ENCODE peak calls at places on chromosomes 11 and 22, in six cellular contexts. G, N, P, Q, O and X are unnamed samples.

GRCh38 chr11:76325149-76325548 is 55.8 kb downstream of the THAP12 start:
- DNase-seq in P (no peak), O (no peak), Q (no peak), N (no peak), G (no peak), X (no peak)

GRCh38 chr11:31808268-31808667 is 2.9 kb downstream of the PAX6 start:
- DNase-seq in P (no peak), O (no peak), Q (peak; percentile 18), N (no peak), G (no peak), X (no peak)

GRCh38 chr11:93591247-93591898 is 48.2 kb upstream of the SMCO4 start:
- DNase-seq in O (no peak), P (no peak), G (peak; percentile 53), Q (peak; percentile 82), N (no peak), X (no peak)

GRCh38 chr11:824942-825341 is 2.8 kb upstream of the CRACR2B start:
- DNase-seq in Q (no peak), O (no peak), P (no peak), N (no peak), G (no peak), X (no peak)

GRCh38 chr11:64774144-64774543 is 4.2 kb downstream of the SF1 start:
- DNase-seq in O (no peak), G (no peak), P (no peak), N (no peak), Q (no peak), X (no peak)

GRCh38 chr22:24695958-24696511 is 78.5 kb downstream of the PIWIL3 start:
- DNase-seq in O (no peak), G (peak; percentile 35), N (no peak), P (no peak), Q (peak; percentile 15), X (no peak)

GRCh38 chr11:78472905-78473304 is 55.3 kb upstream of the GAB2 start:
- DNase-seq in G (no peak), O (no peak), N (no peak), P (no peak), Q (no peak), X (no peak)

GRCh38 chr11:8709002-8709672 is 26.5 kb downstream of the RPL27A start:
- DNase-seq in O (peak; percentile 86), G (peak; percentile 45), P (peak; percentile 87), N (peak; percentile 85), Q (peak; percentile 98), X (no peak)

GRCh38 chr22:40829131-40829530 is 10.0 kb upstream of the SLC25A17 start:
- DNase-seq in Q (no peak), G (no peak), O (no peak), N (no peak), P (no peak), X (no peak)

GRCh38 chr22:31141551-31141950 is 1.2 kb upstream of the PLA2G3 start:
- DNase-seq in G (no peak), N (no peak), P (no peak), O (no peak), Q (no peak), X (no peak)

GRCh38 chr22:30947821-30948454 is 20.6 kb downstream of the MORC2 start:
- DNase-seq in G (peak; percentile 73), O (no peak), N (no peak), Q (peak; percentile 36), P (peak; percentile 38), X (no peak)

GRCh38 chr22:19067696-19068348 is 54.4 kb downstream of the DGCR2 start:
- DNase-seq in P (no peak), Q (no peak), N (no peak), O (no peak), G (no peak), X (no peak)

GRCh38 chr11:26618441-26618840 is 46.4 kb upstream of the MUC15 start:
- DNase-seq in Q (no peak), P (peak; percentile 24), O (no peak), N (no peak), G (no peak), X (no peak)

GRCh38 chr11:43830928-43831440 is 49.6 kb upstream of the ALKBH3 start:
- DNase-seq in G (peak; percentile 99), P (no peak), O (no peak), N (no peak), Q (peak; percentile 100), X (peak; percentile 96)

GRCh38 chr11:27296406-27296994 is 66.5 kb downstream of the CCDC34 start:
- DNase-seq in O (no peak), P (peak; percentile 36), N (no peak), Q (peak; percentile 75), G (peak; percentile 80), X (no peak)

GRCh38 chr11:116731097-116731761 is 41.6 kb downstream of the BUD13 start:
- DNase-seq in N (no peak), G (no peak), Q (peak; percentile 26), O (no peak), P (peak; percentile 84), X (no peak)
- TF ChIP-seq CTCF in N (no peak), G (no peak), Q (no peak), O (no peak), P (no peak), X (no peak)

DNA sequence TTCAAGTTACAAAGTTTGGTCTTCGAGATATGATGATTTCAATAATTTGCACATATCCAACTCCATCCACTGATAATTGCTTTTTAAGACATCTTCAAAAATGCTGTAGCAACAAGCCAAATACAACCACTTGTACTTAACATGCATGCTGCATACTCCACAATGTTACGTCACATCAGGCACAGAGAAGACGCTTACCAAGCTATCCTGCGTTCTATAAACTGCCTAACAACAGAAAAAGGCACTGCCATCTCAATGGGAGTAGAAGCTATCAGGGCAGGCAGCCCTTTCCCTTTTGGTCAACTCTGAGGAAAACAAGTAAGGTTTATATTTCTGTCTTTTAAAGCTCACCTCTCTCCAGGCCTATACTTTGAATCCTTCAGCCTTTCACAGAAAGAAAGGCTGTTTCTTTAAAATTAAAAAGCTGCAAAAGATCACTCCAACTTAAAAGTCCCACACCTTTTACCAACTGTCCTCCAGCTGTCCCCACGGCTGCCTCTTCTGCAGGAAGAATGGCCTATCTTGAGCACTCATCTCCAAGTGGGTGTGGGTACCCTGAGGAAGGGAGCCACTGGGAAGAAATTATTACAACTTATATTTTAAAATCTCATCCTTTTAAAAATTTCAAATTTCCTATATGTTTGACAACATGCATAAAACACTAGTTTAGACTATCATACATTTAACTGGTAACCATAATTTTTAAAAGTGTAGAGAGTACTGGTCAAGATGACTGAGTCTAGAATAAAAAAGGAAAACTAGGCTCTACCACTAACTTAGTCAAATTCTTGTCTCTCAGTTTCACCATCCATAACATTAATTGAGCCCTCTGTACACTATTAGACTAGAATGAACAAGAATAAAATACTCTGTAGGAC is 14.5 kb downstream of the PHF21A start:
- DNase-seq in O (no peak), P (peak; percentile 19), N (no peak), Q (peak; percentile 25), G (peak; percentile 39), X (no peak)
- TF ChIP-seq CTCF in O (no peak), P (no peak), N (no peak), Q (no peak), G (no peak), X (no peak)

DNA sequence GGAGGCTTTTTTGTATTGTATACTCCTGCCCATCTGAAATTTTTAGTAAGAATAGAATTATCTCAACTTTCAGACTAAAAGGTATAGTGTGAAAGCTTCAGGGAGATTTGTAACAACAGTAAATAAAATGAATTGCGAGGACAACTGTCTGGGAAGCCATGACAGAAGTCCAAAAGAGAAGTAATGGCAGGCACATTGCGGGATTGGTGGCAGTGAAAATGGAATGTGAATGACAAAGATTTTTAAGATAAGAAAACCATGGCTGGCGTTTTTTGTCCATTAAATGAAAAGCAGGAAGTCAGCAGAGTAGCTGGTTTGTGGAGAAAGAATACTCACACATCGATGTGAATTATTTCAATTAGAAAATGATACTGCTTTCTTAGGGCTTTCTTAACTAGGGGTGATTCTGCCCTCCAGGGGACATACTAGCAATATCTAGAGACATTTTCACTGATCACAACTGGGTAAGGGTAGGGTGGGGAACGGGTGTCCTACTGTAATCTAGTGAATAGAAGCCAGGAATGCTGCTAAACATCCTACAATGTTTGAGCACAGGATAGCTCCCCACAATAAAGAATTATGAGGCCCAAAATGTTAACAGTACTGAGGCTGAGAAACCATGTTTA is 1.6 kb downstream of the NPAT start:
- DNase-seq in Q (no peak), O (no peak), G (peak; percentile 15), N (no peak), P (no peak), X (no peak)
- TF ChIP-seq CTCF in Q (no peak), O (no peak), G (no peak), N (no peak), P (peak; percentile 26), X (no peak)

GRCh38 chr11:59668188-59668949 is 468 bp downstream of the PATL1 start:
- DNase-seq in G (peak; percentile 56), Q (peak; percentile 39), O (peak; percentile 84), P (no peak), N (peak; percentile 31), X (no peak)
- TF ChIP-seq CTCF in G (peak; percentile 27), Q (peak; percentile 6), O (no peak), P (no peak), N (no peak), X (peak; percentile 45)

GRCh38 chr11:20131744-20132666 is 28.3 kb downstream of the DBX1 start:
- DNase-seq in N (no peak), P (peak; percentile 47), O (peak; percentile 57), Q (peak; percentile 63), G (peak; percentile 73), X (peak; percentile 17)

GRCh38 chr11:20127671-20128527 is 32.4 kb downstream of the DBX1 start:
- DNase-seq in N (peak; percentile 49), Q (peak; percentile 57), G (peak; percentile 78), O (peak; percentile 64), P (peak; percentile 84), X (no peak)

GRCh38 chr11:20137637-20138036 is 22.6 kb downstream of the DBX1 start:
- DNase-seq in G (no peak), N (no peak), Q (no peak), P (no peak), O (no peak), X (no peak)

GRCh38 chr11:20134991-20135736 is 25.1 kb downstream of the DBX1 start:
- DNase-seq in O (no peak), G (no peak), Q (no peak), N (no peak), P (no peak), X (no peak)

GRCh38 chr11:20132667-20133039 is 27.6 kb downstream of the DBX1 start:
- DNase-seq in Q (no peak), N (no peak), G (no peak), P (no peak), O (no peak), X (no peak)
- TF ChIP-seq CTCF in Q (no peak), N (no peak), G (no peak), P (peak; percentile 4), O (no peak), X (no peak)

DNA sequence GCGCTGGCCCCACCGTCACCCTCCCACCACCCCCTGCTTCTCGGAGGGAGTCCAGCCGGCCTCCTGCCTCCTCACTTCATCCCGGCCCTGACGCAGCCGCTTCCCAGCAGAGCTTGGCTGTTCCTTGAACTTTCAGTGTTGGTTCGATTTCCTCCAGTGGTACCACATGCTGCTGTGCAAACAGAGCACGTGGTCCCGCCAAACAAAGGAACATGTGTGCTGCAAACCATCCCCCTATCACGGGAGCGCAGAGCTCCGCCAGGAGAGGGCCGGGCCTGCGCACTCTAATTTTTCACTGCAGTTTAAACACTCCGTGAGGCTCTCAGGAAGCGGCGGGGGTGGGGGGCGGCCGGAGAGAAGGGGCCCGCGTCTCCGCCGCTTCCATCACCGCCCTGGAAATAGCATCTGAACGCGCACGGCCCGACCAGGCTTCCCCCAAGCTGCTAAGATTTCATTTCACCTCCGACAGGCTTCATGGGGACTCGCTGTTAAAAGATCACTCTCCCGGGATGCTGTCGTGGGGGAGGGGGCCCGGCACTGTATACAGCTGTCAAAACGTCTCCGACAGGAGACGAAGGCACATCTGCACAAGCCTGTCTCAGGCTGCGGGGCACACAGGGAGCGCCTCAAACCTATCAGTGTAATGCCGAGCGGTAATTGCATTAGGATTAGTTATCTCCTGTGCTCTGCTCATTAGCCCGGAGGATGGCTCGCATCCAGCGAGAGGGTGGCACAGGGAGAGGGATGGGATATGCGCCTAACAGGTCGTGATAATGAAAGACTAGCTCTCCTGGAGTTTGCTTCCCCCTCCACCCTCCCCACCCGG is 269.9 kb upstream of the SORL1-AS1 start:
- DNase-seq in O (peak; percentile 64), P (peak; percentile 82), Q (peak; percentile 96), N (peak; percentile 83), G (peak; percentile 73), X (no peak)
- TF ChIP-seq CTCF in O (no peak), P (no peak), Q (no peak), N (peak; percentile 64), G (no peak), X (no peak)